ENCODE peak calls at places on chromosomes 12 and 14, in seven cellular contexts. One of them, this sample, is unnamed.

GRCh38 chr12:19220861-19221466 is 91.4 kb downstream of the PLEKHA5 start:
- DNase-seq in A549: no peak
- DNase-seq in WTC11: no peak
- DNase-seq in HCT116: no peak
- DNase-seq in NB4: no peak
- DNase-seq in endothelial cell of umbilical vein: no peak
- DNase-seq in SK-N-SH: no peak
- DNase-seq in this sample: no peak

GRCh38 chr12:94248582-94248981 is 100.2 kb downstream of the PLXNC1 start:
- DNase-seq in SK-N-SH: no peak
- DNase-seq in A549: no peak
- DNase-seq in HCT116: no peak
- DNase-seq in endothelial cell of umbilical vein: no peak
- DNase-seq in WTC11: no peak
- DNase-seq in NB4: no peak
- DNase-seq in this sample: no peak

GRCh38 chr14:74848768-74849167 is 27.2 kb downstream of the PROX2 start:
- DNase-seq in A549: no peak
- DNase-seq in HCT116: no peak
- DNase-seq in SK-N-SH: no peak
- DNase-seq in endothelial cell of umbilical vein: no peak
- DNase-seq in WTC11: no peak
- DNase-seq in NB4: peak
- DNase-seq in this sample: no peak

GRCh38 chr12:95908573-95908972 is 33.8 kb downstream of the CCDC38 start:
- DNase-seq in WTC11: no peak
- DNase-seq in A549: no peak
- DNase-seq in HCT116: no peak
- DNase-seq in endothelial cell of umbilical vein: peak
- DNase-seq in SK-N-SH: no peak
- DNase-seq in NB4: no peak
- DNase-seq in this sample: no peak

GRCh38 chr12:27652174-27652763 is 44.0 kb upstream of the REP15 start:
- DNase-seq in A549: peak
- DNase-seq in WTC11: peak
- DNase-seq in SK-N-SH: peak
- DNase-seq in NB4: peak
- DNase-seq in HCT116: peak
- DNase-seq in endothelial cell of umbilical vein: peak
- DNase-seq in this sample: no peak

GRCh38 chr14:32414808-32415255 is 85.7 kb downstream of the AKAP6 start:
- DNase-seq in A549: no peak
- DNase-seq in NB4: no peak
- DNase-seq in WTC11: no peak
- DNase-seq in endothelial cell of umbilical vein: peak
- DNase-seq in HCT116: no peak
- DNase-seq in SK-N-SH: no peak
- DNase-seq in this sample: no peak

GRCh38 chr14:36773136-36773540 is 111.5 kb downstream of the PAX9 start:
- DNase-seq in WTC11: no peak
- DNase-seq in HCT116: peak
- DNase-seq in endothelial cell of umbilical vein: no peak
- DNase-seq in SK-N-SH: no peak
- DNase-seq in A549: peak
- DNase-seq in NB4: peak
- DNase-seq in this sample: no peak

GRCh38 chr14:103507751-103508150 is 14.9 kb downstream of the CKB start:
- DNase-seq in endothelial cell of umbilical vein: no peak
- DNase-seq in SK-N-SH: no peak
- DNase-seq in NB4: no peak
- DNase-seq in HCT116: no peak
- DNase-seq in WTC11: no peak
- DNase-seq in A549: no peak
- DNase-seq in this sample: no peak

GRCh38 chr12:6229224-6229748 is 29.1 kb downstream of the CD9 start:
- DNase-seq in endothelial cell of umbilical vein: no peak
- DNase-seq in A549: no peak
- DNase-seq in SK-N-SH: no peak
- DNase-seq in HCT116: no peak
- DNase-seq in WTC11: no peak
- DNase-seq in NB4: peak
- DNase-seq in this sample: no peak

GRCh38 chr12:78241472-78241871 is 410.8 kb downstream of the NAV3 start:
- DNase-seq in SK-N-SH: no peak
- DNase-seq in A549: no peak
- DNase-seq in endothelial cell of umbilical vein: no peak
- DNase-seq in HCT116: no peak
- DNase-seq in WTC11: no peak
- DNase-seq in NB4: no peak
- DNase-seq in this sample: no peak

GRCh38 chr12:80420075-80420474 is 24.0 kb upstream of the PTPRQ start:
- DNase-seq in SK-N-SH: no peak
- DNase-seq in endothelial cell of umbilical vein: no peak
- DNase-seq in A549: no peak
- DNase-seq in NB4: no peak
- DNase-seq in WTC11: no peak
- DNase-seq in HCT116: no peak
- DNase-seq in this sample: no peak

GRCh38 chr12:87270894-87271293 is 758.3 kb downstream of the C12orf50 start:
- DNase-seq in A549: peak
- DNase-seq in HCT116: no peak
- DNase-seq in endothelial cell of umbilical vein: no peak
- DNase-seq in NB4: no peak
- DNase-seq in SK-N-SH: no peak
- DNase-seq in WTC11: no peak
- DNase-seq in this sample: no peak

GRCh38 chr14:33566082-33566481 is 384.8 kb downstream of the EGLN3 start:
- DNase-seq in SK-N-SH: no peak
- DNase-seq in HCT116: no peak
- DNase-seq in NB4: no peak
- DNase-seq in WTC11: no peak
- DNase-seq in A549: no peak
- DNase-seq in endothelial cell of umbilical vein: no peak
- DNase-seq in this sample: no peak

GRCh38 chr12:92570056-92570753 is 132.6 kb upstream of the PLEKHG7 start:
- DNase-seq in HCT116: peak
- DNase-seq in A549: peak
- DNase-seq in WTC11: peak
- DNase-seq in SK-N-SH: peak
- DNase-seq in endothelial cell of umbilical vein: peak
- DNase-seq in NB4: peak
- DNase-seq in this sample: peak

GRCh38 chr12:49094104-49094948 is at the start of gene DHH:
- DNase-seq in SK-N-SH: peak
- DNase-seq in A549: no peak
- DNase-seq in HCT116: no peak
- DNase-seq in WTC11: peak
- DNase-seq in endothelial cell of umbilical vein: peak
- DNase-seq in NB4: no peak
- DNase-seq in this sample: peak

GRCh38 chr14:90416649-90417237 is 19.9 kb downstream of the CALM1 start:
- DNase-seq in A549: no peak
- DNase-seq in NB4: no peak
- DNase-seq in WTC11: no peak
- DNase-seq in endothelial cell of umbilical vein: peak
- DNase-seq in SK-N-SH: no peak
- DNase-seq in HCT116: no peak
- DNase-seq in this sample: no peak

DNA sequence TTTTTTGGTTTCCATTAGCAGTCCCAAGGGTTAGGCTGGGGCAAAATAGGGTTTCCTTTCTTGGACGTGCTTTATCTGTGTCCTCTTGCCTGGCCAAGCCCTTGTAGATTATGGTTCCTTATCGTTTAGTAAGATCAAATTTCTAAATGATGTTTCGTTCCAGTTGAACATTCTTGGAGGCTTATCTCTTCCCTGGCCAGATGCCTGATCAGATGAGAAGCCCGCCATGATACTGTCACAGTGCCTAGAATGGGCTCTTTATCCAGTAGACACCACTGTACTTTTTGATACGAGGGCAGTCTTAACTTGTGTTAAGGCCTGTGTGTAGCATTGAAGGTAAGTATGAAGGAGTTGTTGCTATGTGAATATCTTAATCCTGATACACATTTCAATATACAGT is 76.1 kb upstream of the TMEM263 start:
- DNase-seq in SK-N-SH: no peak
- DNase-seq in A549: no peak
- DNase-seq in endothelial cell of umbilical vein: no peak
- DNase-seq in HCT116: no peak
- DNase-seq in WTC11: no peak
- DNase-seq in NB4: no peak
- DNase-seq in this sample: no peak
- TF ChIP-seq MAX in SK-N-SH: no peak
- TF ChIP-seq MAX in A549: no peak
- TF ChIP-seq MAX in endothelial cell of umbilical vein: no peak
- TF ChIP-seq MAX in HCT116: no peak
- TF ChIP-seq MAX in WTC11: no peak
- TF ChIP-seq MAX in NB4: no peak
- TF ChIP-seq MAX in this sample: no peak

DNA sequence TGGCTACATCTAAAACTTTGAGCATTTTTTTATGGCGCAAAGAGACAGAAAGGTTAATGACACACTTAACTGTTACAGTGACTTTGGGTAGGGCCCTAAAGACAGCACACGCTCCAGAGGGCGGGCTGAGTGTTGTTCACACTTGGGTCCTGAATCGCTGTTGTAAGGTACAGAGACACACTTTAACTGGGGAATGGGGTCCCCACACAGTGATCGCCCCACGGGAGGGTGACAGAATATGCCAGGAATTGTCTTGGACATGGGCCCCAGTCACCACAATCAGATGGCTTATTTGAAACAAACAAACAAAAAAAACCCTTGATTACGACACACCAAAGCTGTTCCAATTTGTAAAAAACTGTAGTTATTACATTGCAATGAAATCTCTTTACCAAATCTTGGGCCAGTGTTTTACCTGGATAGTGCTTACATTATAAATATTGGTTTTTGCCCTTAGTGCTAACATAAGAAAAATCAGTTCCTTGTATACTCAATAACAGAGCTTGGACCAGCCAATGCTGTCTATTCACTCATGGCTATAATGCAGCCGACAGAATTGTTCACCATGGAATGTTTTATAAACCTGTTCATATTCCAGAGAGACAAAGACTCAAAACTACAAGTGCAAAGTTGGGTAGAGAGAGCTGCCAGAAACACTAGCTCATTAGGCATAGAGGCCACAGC is 28.3 kb downstream of the KCTD10 start:
- DNase-seq in WTC11: no peak
- DNase-seq in A549: no peak
- DNase-seq in NB4: no peak
- DNase-seq in SK-N-SH: no peak
- DNase-seq in HCT116: no peak
- DNase-seq in endothelial cell of umbilical vein: no peak
- DNase-seq in this sample: no peak
- TF ChIP-seq MAX in WTC11: no peak
- TF ChIP-seq MAX in A549: no peak
- TF ChIP-seq MAX in NB4: no peak
- TF ChIP-seq MAX in SK-N-SH: no peak
- TF ChIP-seq MAX in HCT116: no peak
- TF ChIP-seq MAX in endothelial cell of umbilical vein: no peak
- TF ChIP-seq MAX in this sample: no peak

DNA sequence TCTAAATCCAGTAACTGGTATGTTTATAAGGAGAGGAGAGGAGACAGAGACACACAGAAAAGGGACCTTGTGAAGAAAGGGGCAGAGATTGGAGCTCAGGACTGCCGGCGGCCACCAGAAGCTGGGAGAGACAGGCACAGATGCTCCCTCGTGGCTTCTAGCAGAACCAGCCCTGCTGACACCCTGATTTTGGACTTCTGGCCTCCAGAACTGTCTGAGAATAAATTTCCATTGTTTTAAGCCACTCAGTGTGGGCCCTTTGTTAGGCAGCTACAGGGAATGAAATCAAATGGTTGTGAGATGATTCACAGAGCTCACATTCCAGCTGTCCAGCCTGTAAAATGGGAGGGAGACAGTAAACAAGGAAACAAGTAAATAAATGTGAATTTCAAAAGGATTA is 47.6 kb downstream of the TMEM132C start:
- DNase-seq in endothelial cell of umbilical vein: no peak
- DNase-seq in HCT116: no peak
- DNase-seq in SK-N-SH: no peak
- DNase-seq in NB4: no peak
- DNase-seq in A549: no peak
- DNase-seq in WTC11: no peak
- DNase-seq in this sample: no peak
- TF ChIP-seq MAX in endothelial cell of umbilical vein: no peak
- TF ChIP-seq MAX in HCT116: no peak
- TF ChIP-seq MAX in SK-N-SH: no peak
- TF ChIP-seq MAX in NB4: no peak
- TF ChIP-seq MAX in A549: no peak
- TF ChIP-seq MAX in WTC11: no peak
- TF ChIP-seq MAX in this sample: no peak

GRCh38 chr12:112808176-112808575 is 16.6 kb downstream of the RPH3A start:
- DNase-seq in WTC11: no peak
- DNase-seq in NB4: no peak
- DNase-seq in A549: no peak
- DNase-seq in HCT116: no peak
- DNase-seq in SK-N-SH: no peak
- DNase-seq in endothelial cell of umbilical vein: no peak
- DNase-seq in this sample: no peak
- TF ChIP-seq MAX in WTC11: no peak
- TF ChIP-seq MAX in NB4: no peak
- TF ChIP-seq MAX in A549: no peak
- TF ChIP-seq MAX in HCT116: no peak
- TF ChIP-seq MAX in SK-N-SH: no peak
- TF ChIP-seq MAX in endothelial cell of umbilical vein: no peak
- TF ChIP-seq MAX in this sample: no peak

GRCh38 chr14:50607181-50607580 is 47.2 kb downstream of the ATL1 start:
- DNase-seq in NB4: no peak
- DNase-seq in A549: no peak
- DNase-seq in endothelial cell of umbilical vein: no peak
- DNase-seq in WTC11: no peak
- DNase-seq in SK-N-SH: no peak
- DNase-seq in HCT116: no peak
- DNase-seq in this sample: no peak
- TF ChIP-seq MAX in NB4: no peak
- TF ChIP-seq MAX in A549: no peak
- TF ChIP-seq MAX in endothelial cell of umbilical vein: no peak
- TF ChIP-seq MAX in WTC11: no peak
- TF ChIP-seq MAX in SK-N-SH: no peak
- TF ChIP-seq MAX in HCT116: no peak
- TF ChIP-seq MAX in this sample: no peak

GRCh38 chr12:89484470-89484869 is 40.1 kb downstream of the GALNT4 start:
- DNase-seq in SK-N-SH: no peak
- DNase-seq in HCT116: no peak
- DNase-seq in WTC11: no peak
- DNase-seq in endothelial cell of umbilical vein: no peak
- DNase-seq in A549: no peak
- DNase-seq in NB4: no peak
- DNase-seq in this sample: no peak
- TF ChIP-seq MAX in SK-N-SH: no peak
- TF ChIP-seq MAX in HCT116: no peak
- TF ChIP-seq MAX in WTC11: no peak
- TF ChIP-seq MAX in endothelial cell of umbilical vein: no peak
- TF ChIP-seq MAX in A549: no peak
- TF ChIP-seq MAX in NB4: no peak
- TF ChIP-seq MAX in this sample: no peak